ENCODE peak calls at places on chromosomes 16 and 17, in seven cellular contexts. F is left cardiac atrium, E is NCI-H1417, D is GM20000, P is germinal center, C is fibroblast of the conjunctiva, B is GOT3. Z is an unnamed sample.

GRCh38 chr17:35801583-35802224 is 6.3 kb upstream of the MMP28 start:
- DNase-seq in F (peak), E (no peak), D (no peak), P (peak), C (no peak), B (no peak), Z (no peak)

GRCh38 chr16:10675861-10676260 is 18.9 kb downstream of the TEKT5 start:
- DNase-seq in F (no peak), E (no peak), D (no peak), P (no peak), C (no peak), B (no peak), Z (no peak)

GRCh38 chr17:72639711-72640110 is 452.8 kb downstream of the SLC39A11 start:
- DNase-seq in F (no peak), E (no peak), D (no peak), P (no peak), C (no peak), B (no peak), Z (no peak)

GRCh38 chr16:15604460-15605390 is 38.2 kb downstream of the MARF1 start:
- DNase-seq in F (no peak), E (no peak), D (no peak), P (no peak), C (no peak), B (no peak), Z (no peak)

GRCh38 chr16:50684823-50685455 is 3.8 kb upstream of the SNX20 start:
- DNase-seq in F (no peak), E (no peak), D (no peak), P (no peak), C (no peak), B (no peak), Z (no peak)

GRCh38 chr16:67150833-67151396 is at the start of gene B3GNT9:
- DNase-seq in F (peak), E (peak), D (peak), P (peak), C (peak), B (peak), Z (peak)

GRCh38 chr17:77365584-77366186 is 224.9 kb downstream of the SEC14L1 start:
- DNase-seq in F (peak), E (peak), D (no peak), P (no peak), C (no peak), B (no peak), Z (peak)

GRCh38 chr17:9522074-9522473 is 53.5 kb downstream of the STX8 start:
- DNase-seq in F (no peak), E (no peak), D (peak), P (no peak), C (peak), B (no peak), Z (no peak)

GRCh38 chr17:67227488-67227887 is 17.5 kb downstream of the HELZ start:
- DNase-seq in F (no peak), E (no peak), D (no peak), P (no peak), C (no peak), B (no peak), Z (no peak)

GRCh38 chr16:27824786-27825185 is 238.7 kb downstream of the GSG1L start:
- DNase-seq in F (no peak), E (no peak), D (no peak), P (no peak), C (no peak), B (no peak), Z (no peak)

GRCh38 chr16:69482410-69482951 is 58.1 kb downstream of the CYB5B start:
- DNase-seq in F (peak), E (peak), D (no peak), P (no peak), C (peak), B (peak), Z (no peak)

GRCh38 chr17:352421-353212 is at the start of gene RPH3AL:
- DNase-seq in F (peak), E (peak), D (no peak), P (no peak), C (no peak), B (no peak), Z (no peak)

GRCh38 chr17:43832976-43833829 is at the start of gene MPP3:
- DNase-seq in F (peak), E (peak), D (peak), P (peak), C (peak), B (peak), Z (peak)

GRCh38 chr17:59601130-59601529 is 18.6 kb upstream of the CLTC start:
- DNase-seq in F (no peak), E (no peak), D (no peak), P (no peak), C (no peak), B (no peak), Z (no peak)

GRCh38 chr17:50905460-50905803 is 39.3 kb upstream of the TOB1 start:
- DNase-seq in F (no peak), E (no peak), D (no peak), P (no peak), C (no peak), B (no peak), Z (no peak)

GRCh38 chr16:13110124-13110796 is 208.9 kb downstream of the SHISA9 start:
- DNase-seq in F (no peak), E (no peak), D (no peak), P (no peak), C (no peak), B (no peak), Z (no peak)

GRCh38 chr17:7467498-7467897 is 11.9 kb downstream of the ZBTB4 start:
- DNase-seq in F (no peak), E (no peak), D (no peak), P (no peak), C (no peak), B (no peak), Z (no peak)

GRCh38 chr16:12120331-12120981 is 143.9 kb downstream of the SNX29 start:
- DNase-seq in F (peak), E (peak), D (peak), P (no peak), C (peak), B (no peak), Z (no peak)

GRCh38 chr17:63247706-63248105 is 198.4 kb downstream of the CYB561 start:
- DNase-seq in F (no peak), E (no peak), D (no peak), P (no peak), C (no peak), B (no peak), Z (no peak)

GRCh38 chr17:58136669-58137279 is 11.4 kb upstream of the OR4D1 start:
- DNase-seq in F (no peak), E (no peak), D (no peak), P (no peak), C (no peak), B (no peak), Z (no peak)

GRCh38 chr16:81583893-81584705 is 139.5 kb downstream of the CMIP start:
- DNase-seq in F (no peak), E (no peak), D (no peak), P (no peak), C (no peak), B (no peak), Z (no peak)

GRCh38 chr16:1164382-1164781 is 11.5 kb downstream of the CACNA1H start:
- DNase-seq in F (no peak), E (no peak), D (no peak), P (no peak), C (no peak), B (no peak), Z (no peak)

GRCh38 chr17:50443492-50444051 is 17.6 kb downstream of the ACSF2 start:
- DNase-seq in F (peak), E (peak), D (no peak), P (no peak), C (no peak), B (no peak), Z (no peak)

GRCh38 chr16:27505297-27506236 is 44.1 kb downstream of the GTF3C1 start:
- DNase-seq in F (no peak), E (no peak), D (no peak), P (no peak), C (no peak), B (no peak), Z (no peak)

GRCh38 chr16:31382485-31383161 is 10.5 kb upstream of the ITGAD start:
- DNase-seq in F (peak), E (peak), D (peak), P (peak), C (peak), B (no peak), Z (no peak)

GRCh38 chr17:55388842-55389241 is 32.8 kb downstream of the MMD start:
- DNase-seq in F (no peak), E (no peak), D (no peak), P (no peak), C (no peak), B (no peak), Z (no peak)

GRCh38 chr17:55166506-55166905 is 98.3 kb upstream of the HLF start:
- DNase-seq in F (no peak), E (no peak), D (no peak), P (no peak), C (no peak), B (no peak), Z (no peak)

GRCh38 chr17:74206332-74206818 is 2.9 kb downstream of the RPL38 start:
- DNase-seq in F (no peak), E (no peak), D (no peak), P (no peak), C (no peak), B (no peak), Z (no peak)